ENCODE peak calls at places on chromosomes 12 and 14, in four cellular contexts. R, P, W and B are unnamed samples.

GRCh38 chr14:95294834-95295599 is 24.7 kb downstream of the CLMN start:
- DNase-seq in R (no peak), W (no peak), P (no peak), B (no peak)

GRCh38 chr12:133026996-133027395 is 10.3 kb upstream of the ZNF84 start:
- DNase-seq in P (no peak), W (no peak), R (no peak), B (no peak)

GRCh38 chr12:46477541-46477940 is 105.0 kb upstream of the SLC38A2 start:
- DNase-seq in R (no peak), W (no peak), P (no peak), B (no peak)

GRCh38 chr12:51763743-51764142 is 84.8 kb downstream of the FIGNL2 start:
- DNase-seq in R (no peak), P (no peak), W (no peak), B (no peak)

GRCh38 chr12:121110211-121110940 is 22.3 kb upstream of the P2RX7 start:
- DNase-seq in R (peak), P (peak), W (peak), B (peak)

GRCh38 chr12:4579305-4580097 is 17.5 kb downstream of the DYRK4 start:
- DNase-seq in W (peak), R (no peak), P (no peak), B (no peak)

GRCh38 chr12:39272934-39273770 is 169.8 kb downstream of the KIF21A start:
- DNase-seq in R (peak), P (no peak), W (peak), B (peak)

GRCh38 chr12:105212431-105212830 is 23.5 kb downstream of the APPL2 start:
- DNase-seq in P (no peak), R (peak), W (no peak), B (no peak)

GRCh38 chr12:80659512-80660094 is 47.8 kb upstream of the MYF6 start:
- DNase-seq in R (no peak), W (no peak), P (no peak), B (no peak)

GRCh38 chr12:632102-632696 is 31.0 kb downstream of the NINJ2 start:
- DNase-seq in W (peak), R (peak), P (peak), B (peak)

GRCh38 chr12:112005419-112006395 is 7.3 kb downstream of the TMEM116 start:
- DNase-seq in P (peak), W (peak), R (no peak), B (peak)

GRCh38 chr14:45247427-45247826 is 5.6 kb downstream of the MIS18BP1 start:
- DNase-seq in W (no peak), P (no peak), R (no peak), B (no peak)

GRCh38 chr12:123966596-123966995 is 6.0 kb downstream of the CCDC92 start:
- DNase-seq in P (no peak), R (peak), W (no peak), B (no peak)

GRCh38 chr14:93929048-93929535 is 1.9 kb downstream of the FAM181A start:
- DNase-seq in P (no peak), W (no peak), R (no peak), B (no peak)